ENCODE peak calls at places on chromosome 2, in eight cellular contexts. B is A549, P is OCI-LY7, O is cardiac muscle cell, S is epithelial cell of esophagus, E is B cell, K is HCT116, Z is BJ. V is an unnamed sample.

GRCh38 chr2:1755436-1756191 is 11.3 kb upstream of the PXDN start:
- DNase-seq in Z (no peak), B (no peak), K (no peak), O (peak), E (no peak), S (no peak), P (no peak), V (no peak)

GRCh38 chr2:112317303-112318158 is 42.1 kb downstream of the ZC3H6 start:
- DNase-seq in Z (no peak), O (peak), E (no peak), B (no peak), K (no peak), S (no peak), P (no peak), V (no peak)

GRCh38 chr2:152355411-152355831 is 20.4 kb downstream of the FMNL2 start:
- DNase-seq in K (no peak), P (no peak), S (no peak), O (no peak), E (no peak), Z (no peak), B (no peak), V (no peak)

GRCh38 chr2:185790361-185790760 is 51.8 kb downstream of the FSIP2 start:
- DNase-seq in P (no peak), Z (no peak), S (no peak), K (no peak), B (no peak), O (no peak), E (no peak), V (no peak)

GRCh38 chr2:199366406-199366805 is 91.3 kb downstream of the SATB2 start:
- DNase-seq in P (no peak), Z (no peak), O (no peak), S (peak), K (no peak), B (peak), E (no peak), V (no peak)

GRCh38 chr2:29657674-29658073 is 263.7 kb downstream of the ALK start:
- DNase-seq in K (no peak), B (no peak), E (no peak), O (no peak), S (no peak), P (no peak), Z (no peak), V (no peak)

GRCh38 chr2:178530625-178531142 is 50.4 kb downstream of the PLEKHA3 start:
- DNase-seq in K (no peak), B (no peak), S (peak), O (no peak), E (peak), Z (no peak), P (no peak), V (no peak)

GRCh38 chr2:121748202-121748601 is 7.2 kb upstream of the TSN start:
- DNase-seq in S (peak), B (peak), Z (no peak), O (peak), E (no peak), K (peak), P (peak), V (no peak)

GRCh38 chr2:8573234-8573941 is 108.5 kb upstream of the ID2 start:
- DNase-seq in S (no peak), Z (no peak), O (no peak), K (no peak), B (no peak), E (no peak), P (peak), V (no peak)

GRCh38 chr2:74290466-74291216 is 52.6 kb downstream of the SLC4A5 start:
- DNase-seq in P (peak), O (no peak), B (no peak), K (no peak), Z (no peak), S (no peak), E (no peak), V (no peak)

GRCh38 chr2:197310271-197310939 is at the start of gene ANKRD44:
- DNase-seq in S (peak), K (peak), O (peak), P (peak), E (peak), B (peak), Z (peak), V (no peak)
- TF ChIP-seq CTCF in S (peak), K (no peak), O (peak), P (peak), E (peak), B (peak), Z (peak), V (no peak)

GRCh38 chr2:218953366-218953954 is 6.0 kb upstream of the CDK5R2 start:
- DNase-seq in O (no peak), Z (no peak), P (no peak), K (no peak), B (no peak), S (no peak), E (no peak), V (no peak)
- TF ChIP-seq CTCF in O (peak), Z (no peak), P (peak), K (no peak), B (no peak), S (no peak), E (no peak), V (no peak)

GRCh38 chr2:137093116-137093515 is 327.8 kb downstream of the THSD7B start:
- DNase-seq in K (no peak), B (no peak), S (no peak), E (no peak), P (no peak), O (no peak), Z (no peak), V (no peak)

GRCh38 chr2:137096187-137096586 is 330.8 kb downstream of the THSD7B start:
- DNase-seq in O (no peak), K (no peak), E (no peak), B (no peak), P (no peak), S (no peak), Z (no peak), V (no peak)

GRCh38 chr2:137091704-137092103 is 326.4 kb downstream of the THSD7B start:
- DNase-seq in K (no peak), E (no peak), Z (no peak), O (no peak), P (no peak), B (no peak), S (no peak), V (no peak)

DNA sequence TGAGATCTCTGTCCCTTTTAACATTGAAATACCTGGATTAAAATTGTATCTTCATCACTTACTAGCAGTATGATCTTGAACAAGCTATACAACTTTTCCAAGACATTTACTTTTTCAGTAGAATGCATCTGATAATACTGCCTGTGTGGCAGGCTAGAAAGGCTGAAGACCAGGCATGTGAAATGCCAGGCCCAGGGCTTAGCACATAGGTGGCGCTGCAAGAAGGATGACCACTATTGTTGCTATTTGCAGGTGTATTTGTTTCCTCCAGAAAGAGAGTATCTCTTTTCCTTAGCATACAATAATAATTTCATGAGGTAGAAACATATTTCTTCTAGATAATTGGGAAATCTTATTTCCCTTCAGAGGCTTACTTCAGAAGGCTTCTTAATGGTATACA is 331.3 kb downstream of the THSD7B start:
- DNase-seq in K (no peak), S (peak), O (no peak), Z (no peak), P (peak), E (no peak), B (no peak), V (no peak)
- TF ChIP-seq CTCF in K (no peak), S (peak), O (no peak), Z (no peak), P (peak), E (no peak), B (no peak), V (no peak)

GRCh38 chr2:181738074-181738473 is 57.8 kb upstream of the NEUROD1 start:
- DNase-seq in O (peak), B (peak), Z (no peak), S (peak), P (peak), K (no peak), E (no peak), V (no peak)
- TF ChIP-seq CTCF in O (peak), B (peak), Z (peak), S (no peak), P (peak), K (peak), E (no peak), V (no peak)

DNA sequence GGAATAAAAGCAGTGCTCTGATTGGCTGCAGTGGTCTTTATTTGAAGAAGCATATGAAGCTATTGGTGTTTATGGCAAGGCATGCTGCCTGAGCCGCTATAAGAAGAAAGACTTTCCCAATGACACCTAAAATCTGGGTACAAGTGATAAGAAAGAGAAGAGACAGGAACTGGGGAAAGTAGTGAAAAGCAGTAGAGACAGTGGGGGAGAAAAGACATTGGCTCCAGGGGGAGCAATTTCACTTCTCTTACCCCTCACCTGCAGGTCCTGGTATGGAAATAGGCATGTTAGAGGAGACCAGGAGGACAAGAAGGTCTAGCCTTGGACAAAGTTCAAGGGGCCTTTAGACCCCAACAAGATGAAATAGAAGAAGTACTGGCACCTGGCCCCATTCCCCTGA is 47.1 kb downstream of the PLCL1 start:
- DNase-seq in K (no peak), E (no peak), B (no peak), S (no peak), Z (no peak), P (no peak), O (no peak), V (no peak)
- TF ChIP-seq CTCF in K (no peak), E (no peak), B (no peak), S (no peak), Z (peak), P (peak), O (peak), V (peak)

GRCh38 chr2:222292113-222292737 is 6.6 kb downstream of the PAX3 start:
- DNase-seq in P (no peak), S (no peak), Z (no peak), B (no peak), E (no peak), K (no peak), O (no peak), V (no peak)
- TF ChIP-seq CTCF in P (no peak), S (no peak), Z (no peak), B (no peak), E (no peak), K (no peak), O (no peak), V (no peak)

DNA sequence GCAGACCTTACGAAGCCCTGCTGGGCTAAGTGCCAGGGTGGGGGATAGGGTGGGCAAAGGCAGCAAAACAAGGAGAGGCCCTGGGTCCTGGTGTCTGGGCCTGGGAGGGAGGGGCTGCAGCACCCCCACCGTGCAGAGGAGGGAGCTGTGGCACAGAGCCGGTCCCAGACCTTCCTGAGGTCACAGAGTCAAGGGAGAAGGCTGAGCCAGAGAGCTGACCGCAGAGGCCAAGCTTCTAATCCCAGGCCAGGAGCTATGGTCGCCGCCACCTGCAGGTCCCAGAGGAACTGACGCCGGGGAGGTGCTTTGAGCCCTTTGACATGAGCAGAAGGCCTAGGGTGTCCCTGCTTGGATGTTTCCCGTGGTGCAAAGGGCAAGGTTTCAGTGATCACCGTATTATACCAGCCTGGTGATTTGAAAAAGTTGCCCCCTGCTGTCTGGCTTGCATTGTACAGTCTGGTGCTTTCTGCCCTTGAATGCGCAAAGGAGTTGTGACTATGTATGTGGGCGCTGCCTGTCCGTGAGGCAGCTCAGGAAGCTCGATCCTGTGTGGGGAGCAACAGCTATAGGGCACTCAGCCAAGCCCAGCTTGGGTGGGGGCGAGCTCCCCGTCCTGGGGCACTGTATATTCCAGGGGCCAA is 44.3 kb downstream of the EDAR start:
- DNase-seq in S (no peak), P (no peak), Z (no peak), B (peak), K (no peak), E (no peak), O (no peak), V (no peak)
- TF ChIP-seq CTCF in S (no peak), P (no peak), Z (no peak), B (no peak), K (no peak), E (no peak), O (no peak), V (no peak)

DNA sequence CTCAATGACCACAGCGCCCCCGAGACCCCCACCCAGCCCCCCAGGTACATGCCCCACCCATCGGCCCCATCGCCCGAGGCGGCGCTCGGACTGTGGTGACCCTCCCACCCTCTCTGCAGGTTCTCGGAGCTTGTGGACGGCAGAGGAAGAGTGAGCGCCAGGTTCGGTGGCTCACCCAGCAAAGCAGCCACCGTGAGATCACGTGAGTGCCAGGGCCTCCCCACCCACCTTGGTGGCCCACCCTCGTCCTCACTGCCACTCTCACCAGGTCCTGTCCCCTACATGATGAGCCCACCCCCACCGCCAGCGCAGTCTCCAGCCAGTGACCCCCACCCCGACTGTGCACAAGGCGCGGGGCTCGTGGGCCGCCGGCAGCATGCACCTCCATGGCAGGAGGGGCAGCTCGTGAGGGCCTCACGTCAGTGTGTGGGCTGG is 30.4 kb downstream of the MTERF4 start:
- DNase-seq in E (peak), K (no peak), O (no peak), P (no peak), Z (no peak), B (no peak), S (no peak), V (no peak)
- TF ChIP-seq CTCF in E (no peak), K (no peak), O (no peak), P (no peak), Z (no peak), B (no peak), S (no peak), V (no peak)

V was measured in AG04449.